ENCODE peak calls at places on chromosomes 2 and 18, in seven cellular contexts. R is aorta; L is AG09319; X is NCI-H524; A is H7; F is NCI-H774; O is activated naive CD4-positive, alpha-beta T cell treated with anti-CD3 and anti-CD28 coated beads for 36 hours. N is an unnamed sample.

GRCh38 chr2:117179405-117179804 is 635.1 kb upstream of the DDX18 start:
- DNase-seq in R (no peak), L (no peak), X (no peak), A (no peak), F (no peak), O (no peak), N (no peak)

GRCh38 chr18:74570266-74570665 is 27.4 kb upstream of the ZNF407 start:
- DNase-seq in R (no peak), L (no peak), X (no peak), A (no peak), F (no peak), O (no peak), N (no peak)

GRCh38 chr2:230410861-230411464 is 5.0 kb upstream of the SP100 start:
- DNase-seq in R (no peak), L (no peak), X (no peak), A (peak), F (no peak), O (no peak), N (no peak)

GRCh38 chr2:205270689-205271088 is 411.6 kb upstream of the NRP2 start:
- DNase-seq in R (no peak), L (no peak), X (no peak), A (no peak), F (no peak), O (no peak), N (no peak)

GRCh38 chr2:45096996-45097395 is 87.7 kb upstream of the SIX2 start:
- DNase-seq in R (no peak), L (no peak), X (no peak), A (no peak), F (no peak), O (no peak), N (no peak)

GRCh38 chr2:134122610-134123009 is 131.3 kb upstream of the MGAT5 start:
- DNase-seq in R (no peak), L (no peak), X (no peak), A (peak), F (no peak), O (peak), N (no peak)

GRCh38 chr18:76529433-76529811 is 34.4 kb upstream of the ZNF516 start:
- DNase-seq in R (no peak), L (no peak), X (no peak), A (peak), F (no peak), O (no peak), N (no peak)

GRCh38 chr18:55781481-55781957 is 193.5 kb upstream of the TCF4 start:
- DNase-seq in R (peak), L (peak), X (peak), A (peak), F (peak), O (no peak), N (peak)

GRCh38 chr2:27245620-27246019 is 17.2 kb downstream of the SLC30A3 start:
- DNase-seq in R (peak), L (no peak), X (no peak), A (no peak), F (no peak), O (no peak), N (no peak)

GRCh38 chr2:175153-175786 is 88.6 kb downstream of the SH3YL1 start:
- DNase-seq in R (no peak), L (no peak), X (no peak), A (no peak), F (no peak), O (no peak), N (no peak)

GRCh38 chr2:170747921-170748320 is 22.3 kb upstream of the ERICH2 start:
- DNase-seq in R (no peak), L (no peak), X (no peak), A (no peak), F (no peak), O (no peak), N (peak)

GRCh38 chr2:24559714-24560113 is 68.7 kb downstream of the NCOA1 start:
- DNase-seq in R (no peak), L (peak), X (no peak), A (no peak), F (no peak), O (no peak), N (no peak)

GRCh38 chr2:15527074-15527739 is 33.9 kb downstream of the NBAS start:
- DNase-seq in R (no peak), L (no peak), X (no peak), A (no peak), F (no peak), O (no peak), N (no peak)

N was measured in A549.